ENCODE peak calls at places on chromosome 1, in five cellular contexts. G is psoas muscle, Z is adrenal gland, C is spleen, A is suprapubic skin. Q is an unnamed sample.

GRCh38 chr1:17438176-17438976 is 1.1 kb downstream of the RCC2 start:
- DNase-seq in C (peak; percentile 94), A (peak; percentile 78), Z (peak; percentile 64), G (peak; percentile 72), Q (peak; percentile 72)

GRCh38 chr1:159821171-159821867 is 5.4 kb upstream of the SLAMF8 start:
- DNase-seq in A (no peak), C (no peak), G (no peak), Z (no peak), Q (peak; percentile 48)

GRCh38 chr1:167178831-167179230 is 41.9 kb upstream of the POU2F1 start:
- DNase-seq in C (no peak), A (no peak), Z (no peak), G (no peak), Q (no peak)

GRCh38 chr1:37890378-37891014 is 31.1 kb upstream of the MTF1 start:
- DNase-seq in C (no peak), A (no peak), G (no peak), Z (no peak), Q (no peak)

GRCh38 chr1:154975409-154976205 is 1.1 kb downstream of the CKS1B start:
- DNase-seq in G (peak; percentile 58), A (peak; percentile 88), Z (peak; percentile 81), C (peak; percentile 92), Q (peak; percentile 71)

GRCh38 chr1:239389703-239390102 is 3.3 kb downstream of the CHRM3 start:
- DNase-seq in C (no peak), G (no peak), Z (no peak), A (no peak), Q (no peak)

GRCh38 chr1:216894499-216894898 is 171.3 kb upstream of the ESRRG start:
- DNase-seq in Z (no peak), C (no peak), A (no peak), G (no peak), Q (no peak)

GRCh38 chr1:53220171-53220961 is at the start of gene CZIB:
- DNase-seq in Z (peak; percentile 94), C (peak; percentile 99), A (peak; percentile 94), G (peak; percentile 97), Q (peak; percentile 95)

GRCh38 chr1:228735871-228736586 is 750 bp downstream of the RHOU start:
- DNase-seq in C (peak; percentile 86), A (peak; percentile 73), G (peak; percentile 39), Z (peak; percentile 45), Q (peak; percentile 12)

GRCh38 chr1:173241528-173242347 is 34.6 kb upstream of the TNFSF4 start:
- DNase-seq in Z (no peak), C (no peak), A (no peak), G (no peak), Q (no peak)

GRCh38 chr1:162145280-162145965 is 75.9 kb downstream of the NOS1AP start:
- DNase-seq in C (no peak), A (no peak), Z (no peak), G (no peak), Q (no peak)

GRCh38 chr1:71753746-71754145 is 528.6 kb downstream of the NEGR1 start:
- DNase-seq in G (no peak), A (no peak), Z (no peak), C (no peak), Q (no peak)

GRCh38 chr1:62175568-62176179 is 19.0 kb upstream of the L1TD1 start:
- DNase-seq in Z (peak; percentile 40), A (no peak), C (peak; percentile 12), G (no peak), Q (no peak)

GRCh38 chr1:174367892-174368291 is 79.9 kb upstream of the GPR52 start:
- DNase-seq in Z (no peak), C (no peak), A (no peak), G (no peak), Q (no peak)

GRCh38 chr1:227299238-227299637 is 19.1 kb downstream of the CDC42BPA start:
- DNase-seq in Z (no peak), C (no peak), G (no peak), A (no peak), Q (no peak)

GRCh38 chr1:241419986-241420385 is 63.0 kb upstream of the RGS7 start:
- DNase-seq in C (no peak), G (no peak), Z (no peak), A (no peak), Q (no peak)

GRCh38 chr1:236686815-236687160 is 489 bp downstream of the ACTN2 start:
- DNase-seq in Z (no peak), A (no peak), G (peak; percentile 37), C (no peak), Q (no peak)

GRCh38 chr1:236685917-236686814 is at the start of gene ACTN2:
- DNase-seq in A (peak; percentile 61), G (peak; percentile 71), C (peak; percentile 80), Z (peak; percentile 27), Q (peak; percentile 67)

GRCh38 chr1:236689713-236690569 is 3.6 kb downstream of the ACTN2 start:
- DNase-seq in G (peak; percentile 50), A (no peak), C (no peak), Z (no peak), Q (no peak)

GRCh38 chr1:236687273-236687672 is 974 bp downstream of the ACTN2 start:
- DNase-seq in A (no peak), Z (no peak), C (no peak), G (no peak), Q (no peak)

GRCh38 chr1:236688705-236689104 is 2.4 kb downstream of the ACTN2 start:
- DNase-seq in Z (no peak), G (no peak), A (no peak), C (no peak), Q (no peak)
- H3K27me3 ChIP-seq in Z (peaks cover 7% of the 10 kb centered on the region), G (no peaks in the 10 kb centered on the region), A (peaks cover 39% of the 10 kb centered on the region), C (peaks cover 76% of the 10 kb centered on the region), Q (peaks cover 26% of the 10 kb centered on the region)

GRCh38 chr1:1063261-1063944 is 10.7 kb downstream of the RNF223 start:
- DNase-seq in Z (no peak), A (no peak), G (no peak), C (no peak), Q (no peak)
- H3K27me3 ChIP-seq in Z (peaks cover 70% of the 10 kb centered on the region), A (peaks cover 87% of the 10 kb centered on the region), G (no peaks in the 10 kb centered on the region), C (peaks cover 83% of the 10 kb centered on the region), Q (no peaks in the 10 kb centered on the region)

GRCh38 chr1:196029410-196029809 is 578.8 kb downstream of the KCNT2 start:
- DNase-seq in Z (no peak), G (no peak), C (no peak), A (no peak), Q (no peak)
- H3K27me3 ChIP-seq in Z (no peaks in the 10 kb centered on the region), G (no peaks in the 10 kb centered on the region), C (no peaks in the 10 kb centered on the region), A (no peaks in the 10 kb centered on the region), Q (no peaks in the 10 kb centered on the region)

DNA sequence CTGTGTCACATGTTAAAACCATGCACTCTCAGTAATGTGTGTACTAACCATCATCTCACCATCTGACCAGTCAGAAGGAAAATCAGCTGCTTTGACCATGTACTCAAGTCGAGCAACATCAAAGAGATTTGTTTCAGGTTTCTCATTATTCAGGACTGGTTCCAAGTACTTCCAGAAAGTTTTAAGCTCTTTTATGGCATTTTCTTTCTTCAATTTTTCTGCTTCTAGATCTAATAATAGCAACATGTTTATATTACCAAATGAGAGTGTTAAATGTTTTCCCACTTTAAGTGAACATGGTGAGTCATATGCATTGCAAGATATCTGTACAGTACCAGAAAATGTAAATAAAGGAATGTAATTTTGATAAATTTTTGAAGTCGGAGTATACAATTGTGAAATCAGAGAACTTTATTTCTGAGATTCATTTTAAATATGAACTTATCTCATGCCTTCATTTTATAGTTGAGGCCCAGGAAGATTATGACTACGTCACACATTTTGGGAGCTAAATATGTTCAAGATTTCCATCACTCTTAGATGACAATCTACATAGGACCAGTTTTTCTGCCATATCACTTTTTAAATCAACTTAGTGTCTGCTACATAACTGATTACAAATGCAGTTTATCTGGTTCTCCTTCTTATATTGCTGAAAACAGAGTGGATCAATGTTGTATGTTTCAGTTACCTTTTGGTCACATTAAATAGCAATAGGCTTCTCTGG is 87.2 kb downstream of the SPAG17 start:
- DNase-seq in Z (no peak), C (no peak), A (no peak), G (no peak), Q (no peak)
- H3K27me3 ChIP-seq in Z (peaks cover 6% of the 10 kb centered on the region), C (no peaks in the 10 kb centered on the region), A (no peaks in the 10 kb centered on the region), G (no peaks in the 10 kb centered on the region), Q (no peaks in the 10 kb centered on the region)

DNA sequence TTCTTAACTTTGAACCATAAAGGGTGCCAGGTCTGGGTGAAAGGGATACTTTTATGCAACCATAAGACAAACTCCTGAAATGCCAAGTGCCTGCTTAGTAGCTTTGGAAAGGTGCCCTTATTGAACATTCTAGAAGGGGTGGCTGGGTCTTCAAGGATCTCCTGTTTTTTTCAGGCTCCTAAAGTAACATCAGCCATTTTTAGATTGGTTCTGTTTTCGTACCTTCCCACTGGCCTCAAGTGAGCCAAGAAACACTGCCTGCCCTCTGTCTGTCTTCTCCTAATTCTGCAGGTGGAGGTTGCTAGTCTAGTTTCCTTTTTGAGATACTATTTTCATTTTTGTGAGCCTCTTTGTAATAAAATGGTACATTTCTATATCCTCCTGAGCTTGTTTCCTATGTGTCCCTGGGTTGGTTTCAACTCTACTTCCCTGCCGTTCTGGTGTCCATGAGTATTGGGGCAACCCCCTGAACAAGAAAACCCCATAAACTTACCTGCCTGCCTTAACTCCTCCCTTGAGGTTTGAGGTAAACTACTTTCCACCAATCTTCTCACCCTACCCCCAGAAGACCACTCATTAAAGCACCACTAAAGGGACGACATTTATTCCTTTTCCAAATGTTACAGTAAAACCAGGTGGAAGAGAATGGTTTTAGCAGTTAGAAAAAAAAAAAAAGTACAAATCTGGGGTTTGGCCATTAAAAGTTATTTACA is 2.6 kb downstream of the MARCKSL1 start:
- DNase-seq in Z (no peak), A (no peak), G (no peak), C (no peak), Q (no peak)
- H3K27me3 ChIP-seq in Z (no peaks in the 10 kb centered on the region), A (no peaks in the 10 kb centered on the region), G (no peaks in the 10 kb centered on the region), C (no peaks in the 10 kb centered on the region), Q (no peaks in the 10 kb centered on the region)

GRCh38 chr1:47440052-47440848 is 2.4 kb downstream of the FOXD2 start:
- DNase-seq in C (peak; percentile 31), A (no peak), Z (no peak), G (no peak), Q (no peak)

GRCh38 chr1:47439151-47440051 is 1.6 kb downstream of the FOXD2 start:
- DNase-seq in Z (no peak), C (peak; percentile 83), G (no peak), A (no peak), Q (no peak)

GRCh38 chr1:47441450-47442106 is 3.7 kb downstream of the FOXD2 start:
- DNase-seq in C (peak; percentile 25), Z (no peak), A (no peak), G (no peak), Q (no peak)

GRCh38 chr1:47442202-47442601 is 4.4 kb downstream of the FOXD2 start:
- DNase-seq in Z (no peak), C (no peak), A (no peak), G (no peak), Q (no peak)

DNA sequence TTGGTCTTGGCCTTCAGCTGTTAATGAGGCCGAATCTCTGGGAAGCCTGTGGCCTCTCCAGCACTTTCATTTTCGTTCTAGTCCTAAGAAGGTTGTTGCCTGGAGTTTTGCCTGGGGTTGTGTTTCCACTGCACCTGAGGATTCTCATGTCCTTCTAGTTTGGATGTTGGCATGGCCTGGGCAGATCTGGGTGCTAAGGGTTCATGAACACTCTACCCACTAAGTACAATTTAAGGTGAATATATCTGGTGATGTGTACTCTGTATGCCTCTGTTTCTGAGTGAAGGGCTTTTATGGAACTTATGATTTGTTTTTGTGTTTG is 3.0 kb downstream of the FOXD2 start:
- DNase-seq in G (no peak), A (no peak), C (peak; percentile 23), Z (no peak), Q (no peak)
- H3K27me3 ChIP-seq in G (no peaks in the 10 kb centered on the region), A (peaks cover 96% of the 10 kb centered on the region), C (peaks cover 93% of the 10 kb centered on the region), Z (peaks cover 62% of the 10 kb centered on the region), Q (no peaks in the 10 kb centered on the region)

GRCh38 chr1:18716785-18717678 is 86.4 kb downstream of the PAX7 start:
- DNase-seq in G (no peak), A (no peak), C (no peak), Z (no peak), Q (no peak)
- H3K27me3 ChIP-seq in G (no peaks in the 10 kb centered on the region), A (peaks cover 81% of the 10 kb centered on the region), C (peaks cover 77% of the 10 kb centered on the region), Z (peaks cover 38% of the 10 kb centered on the region), Q (peaks cover 4% of the 10 kb centered on the region)